ENCODE peak calls at places on chromosomes 16 and 17, in nine cellular contexts. One of them, this sample, is unnamed.

GRCh38 chr16:26317885-26318284 is 626.1 kb downstream of the HS3ST4 start:
- DNase-seq in HepG2: no peak
- DNase-seq in heart right ventricle: no peak
- DNase-seq in tibial nerve: no peak
- DNase-seq in left lung: no peak
- DNase-seq in AG09309: no peak
- DNase-seq in HL-60: no peak
- DNase-seq in cardiac muscle cell: no peak
- DNase-seq in uterus: no peak
- DNase-seq in this sample: no peak

GRCh38 chr17:31492880-31493655 is 101.6 kb downstream of the RAB11FIP4 start:
- DNase-seq in HepG2: no peak
- DNase-seq in heart right ventricle: no peak
- DNase-seq in tibial nerve: no peak
- DNase-seq in left lung: peak; percentile 83
- DNase-seq in AG09309: no peak
- DNase-seq in HL-60: peak; percentile 93
- DNase-seq in cardiac muscle cell: no peak
- DNase-seq in uterus: no peak
- DNase-seq in this sample: no peak

GRCh38 chr17:17347956-17348871 is 45.0 kb downstream of the NT5M start:
- DNase-seq in HepG2: no peak
- DNase-seq in heart right ventricle: no peak
- DNase-seq in tibial nerve: no peak
- DNase-seq in left lung: no peak
- DNase-seq in AG09309: no peak
- DNase-seq in HL-60: no peak
- DNase-seq in cardiac muscle cell: no peak
- DNase-seq in uterus: no peak
- DNase-seq in this sample: no peak

GRCh38 chr16:70267516-70267915 is 15.8 kb upstream of the EXOSC6 start:
- DNase-seq in HepG2: peak; percentile 72
- DNase-seq in heart right ventricle: no peak
- DNase-seq in tibial nerve: no peak
- DNase-seq in left lung: no peak
- DNase-seq in AG09309: no peak
- DNase-seq in HL-60: peak; percentile 56
- DNase-seq in cardiac muscle cell: peak; percentile 68
- DNase-seq in uterus: no peak
- DNase-seq in this sample: peak; percentile 54

GRCh38 chr17:79176792-79177601 is 102.4 kb downstream of the ENGASE start:
- DNase-seq in HepG2: no peak
- DNase-seq in heart right ventricle: no peak
- DNase-seq in tibial nerve: no peak
- DNase-seq in left lung: no peak
- DNase-seq in AG09309: no peak
- DNase-seq in HL-60: no peak
- DNase-seq in cardiac muscle cell: no peak
- DNase-seq in uterus: no peak
- DNase-seq in this sample: no peak

GRCh38 chr16:27322858-27323780 is 9.3 kb downstream of the IL4R start:
- DNase-seq in HepG2: peak; percentile 89
- DNase-seq in heart right ventricle: no peak
- DNase-seq in tibial nerve: no peak
- DNase-seq in left lung: no peak
- DNase-seq in AG09309: no peak
- DNase-seq in HL-60: no peak
- DNase-seq in cardiac muscle cell: no peak
- DNase-seq in uterus: no peak
- DNase-seq in this sample: no peak

GRCh38 chr17:1177099-1177996 is 2.4 kb downstream of the ABR start:
- DNase-seq in HepG2: no peak
- DNase-seq in heart right ventricle: no peak
- DNase-seq in tibial nerve: no peak
- DNase-seq in left lung: no peak
- DNase-seq in AG09309: no peak
- DNase-seq in HL-60: no peak
- DNase-seq in cardiac muscle cell: peak; percentile 60
- DNase-seq in uterus: peak; percentile 49
- DNase-seq in this sample: no peak

GRCh38 chr17:1255041-1255440 is 15.2 kb upstream of the BHLHA9 start:
- DNase-seq in HepG2: no peak
- DNase-seq in heart right ventricle: no peak
- DNase-seq in tibial nerve: no peak
- DNase-seq in left lung: no peak
- DNase-seq in AG09309: no peak
- DNase-seq in HL-60: no peak
- DNase-seq in cardiac muscle cell: no peak
- DNase-seq in uterus: no peak
- DNase-seq in this sample: no peak

GRCh38 chr16:25045696-25046381 is 30.7 kb upstream of the ARHGAP17 start:
- DNase-seq in HepG2: no peak
- DNase-seq in heart right ventricle: no peak
- DNase-seq in tibial nerve: no peak
- DNase-seq in left lung: no peak
- DNase-seq in AG09309: no peak
- DNase-seq in HL-60: no peak
- DNase-seq in cardiac muscle cell: peak; percentile 32
- DNase-seq in uterus: no peak
- DNase-seq in this sample: no peak

GRCh38 chr16:88566158-88566557 is 4.0 kb upstream of the ZC3H18 start:
- DNase-seq in HepG2: no peak
- DNase-seq in heart right ventricle: no peak
- DNase-seq in tibial nerve: no peak
- DNase-seq in left lung: no peak
- DNase-seq in AG09309: peak; percentile 21
- DNase-seq in HL-60: no peak
- DNase-seq in cardiac muscle cell: peak; percentile 33
- DNase-seq in uterus: no peak
- DNase-seq in this sample: no peak

GRCh38 chr16:68447721-68448359 is 468 bp downstream of the SMPD3 start:
- DNase-seq in HepG2: no peak
- DNase-seq in heart right ventricle: no peak
- DNase-seq in tibial nerve: no peak
- DNase-seq in left lung: peak; percentile 39
- DNase-seq in AG09309: no peak
- DNase-seq in HL-60: no peak
- DNase-seq in cardiac muscle cell: no peak
- DNase-seq in uterus: no peak
- DNase-seq in this sample: no peak

GRCh38 chr16:84207869-84208268 is 16.9 kb downstream of the ADAD2 start:
- DNase-seq in HepG2: no peak
- DNase-seq in heart right ventricle: no peak
- DNase-seq in tibial nerve: no peak
- DNase-seq in left lung: no peak
- DNase-seq in AG09309: no peak
- DNase-seq in HL-60: no peak
- DNase-seq in cardiac muscle cell: no peak
- DNase-seq in uterus: no peak
- DNase-seq in this sample: no peak

GRCh38 chr17:9037741-9038140 is 16.4 kb downstream of the NTN1 start:
- DNase-seq in HepG2: no peak
- DNase-seq in heart right ventricle: no peak
- DNase-seq in tibial nerve: no peak
- DNase-seq in left lung: no peak
- DNase-seq in AG09309: no peak
- DNase-seq in HL-60: peak; percentile 73
- DNase-seq in cardiac muscle cell: no peak
- DNase-seq in uterus: no peak
- DNase-seq in this sample: no peak

GRCh38 chr17:57104461-57105175 is 19.6 kb downstream of the AKAP1 start:
- DNase-seq in HepG2: no peak
- DNase-seq in heart right ventricle: no peak
- DNase-seq in tibial nerve: no peak
- DNase-seq in left lung: no peak
- DNase-seq in AG09309: peak; percentile 48
- DNase-seq in HL-60: no peak
- DNase-seq in cardiac muscle cell: no peak
- DNase-seq in uterus: no peak
- DNase-seq in this sample: no peak

GRCh38 chr17:57107498-57108101 is 22.6 kb downstream of the AKAP1 start:
- DNase-seq in HepG2: peak; percentile 72
- DNase-seq in heart right ventricle: no peak
- DNase-seq in tibial nerve: no peak
- DNase-seq in left lung: peak; percentile 58
- DNase-seq in AG09309: no peak
- DNase-seq in HL-60: no peak
- DNase-seq in cardiac muscle cell: no peak
- DNase-seq in uterus: no peak
- DNase-seq in this sample: no peak

GRCh38 chr17:57108656-57109392 is 23.8 kb downstream of the AKAP1 start:
- DNase-seq in HepG2: no peak
- DNase-seq in heart right ventricle: peak; percentile 37
- DNase-seq in tibial nerve: no peak
- DNase-seq in left lung: no peak
- DNase-seq in AG09309: no peak
- DNase-seq in HL-60: no peak
- DNase-seq in cardiac muscle cell: no peak
- DNase-seq in uterus: no peak
- DNase-seq in this sample: no peak

GRCh38 chr17:57106836-57107497 is 21.9 kb downstream of the AKAP1 start:
- DNase-seq in HepG2: no peak
- DNase-seq in heart right ventricle: no peak
- DNase-seq in tibial nerve: no peak
- DNase-seq in left lung: no peak
- DNase-seq in AG09309: no peak
- DNase-seq in HL-60: no peak
- DNase-seq in cardiac muscle cell: no peak
- DNase-seq in uterus: no peak
- DNase-seq in this sample: no peak

DNA sequence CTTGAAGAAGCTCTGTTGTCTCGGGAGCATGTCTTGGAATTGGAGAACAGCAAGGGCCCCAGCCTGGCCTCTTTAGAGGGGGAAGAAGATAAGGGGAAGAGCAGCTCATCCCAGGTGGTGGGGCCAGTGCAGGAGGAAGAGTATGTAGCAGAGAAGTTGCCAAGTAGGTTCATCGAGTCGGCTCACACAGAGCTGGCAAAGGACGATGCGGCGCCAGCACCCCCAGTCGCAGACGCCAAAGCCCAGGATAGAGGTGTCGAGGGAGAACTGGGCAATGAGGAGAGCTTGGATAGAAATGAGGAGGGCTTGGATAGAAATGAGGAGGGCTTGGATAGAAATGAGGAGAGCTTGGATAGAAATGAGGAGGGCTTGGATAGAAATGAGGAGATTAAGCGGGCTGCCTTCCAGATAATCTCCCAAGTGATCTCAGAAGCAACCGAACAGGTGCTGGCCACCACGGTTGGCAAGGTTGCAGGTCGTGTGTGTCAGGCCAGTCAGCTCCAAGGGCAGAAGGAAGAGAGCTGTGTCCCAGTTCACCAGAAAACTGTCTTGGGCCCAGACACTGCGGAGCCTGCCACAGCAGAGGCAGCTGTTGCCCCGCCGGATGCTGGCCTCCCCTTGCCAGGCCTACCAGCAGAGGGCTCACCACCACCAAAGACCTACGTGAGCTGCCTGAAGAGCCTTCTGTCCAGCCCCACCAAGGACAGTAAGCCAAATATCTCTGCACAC is 21.2 kb downstream of the AKAP1 start:
- DNase-seq in HepG2: peak; percentile 62
- DNase-seq in heart right ventricle: peak; percentile 34
- DNase-seq in tibial nerve: no peak
- DNase-seq in left lung: no peak
- DNase-seq in AG09309: no peak
- DNase-seq in HL-60: no peak
- DNase-seq in cardiac muscle cell: no peak
- DNase-seq in uterus: no peak
- DNase-seq in this sample: no peak
- TF ChIP-seq CTCF in HepG2: peak; percentile 83
- TF ChIP-seq CTCF in heart right ventricle: peak; percentile 46
- TF ChIP-seq CTCF in tibial nerve: no peak
- TF ChIP-seq CTCF in left lung: no peak
- TF ChIP-seq CTCF in AG09309: peak; percentile 17
- TF ChIP-seq CTCF in HL-60: peak; percentile 29
- TF ChIP-seq CTCF in cardiac muscle cell: peak; percentile 27
- TF ChIP-seq CTCF in uterus: no peak
- TF ChIP-seq CTCF in this sample: no peak

DNA sequence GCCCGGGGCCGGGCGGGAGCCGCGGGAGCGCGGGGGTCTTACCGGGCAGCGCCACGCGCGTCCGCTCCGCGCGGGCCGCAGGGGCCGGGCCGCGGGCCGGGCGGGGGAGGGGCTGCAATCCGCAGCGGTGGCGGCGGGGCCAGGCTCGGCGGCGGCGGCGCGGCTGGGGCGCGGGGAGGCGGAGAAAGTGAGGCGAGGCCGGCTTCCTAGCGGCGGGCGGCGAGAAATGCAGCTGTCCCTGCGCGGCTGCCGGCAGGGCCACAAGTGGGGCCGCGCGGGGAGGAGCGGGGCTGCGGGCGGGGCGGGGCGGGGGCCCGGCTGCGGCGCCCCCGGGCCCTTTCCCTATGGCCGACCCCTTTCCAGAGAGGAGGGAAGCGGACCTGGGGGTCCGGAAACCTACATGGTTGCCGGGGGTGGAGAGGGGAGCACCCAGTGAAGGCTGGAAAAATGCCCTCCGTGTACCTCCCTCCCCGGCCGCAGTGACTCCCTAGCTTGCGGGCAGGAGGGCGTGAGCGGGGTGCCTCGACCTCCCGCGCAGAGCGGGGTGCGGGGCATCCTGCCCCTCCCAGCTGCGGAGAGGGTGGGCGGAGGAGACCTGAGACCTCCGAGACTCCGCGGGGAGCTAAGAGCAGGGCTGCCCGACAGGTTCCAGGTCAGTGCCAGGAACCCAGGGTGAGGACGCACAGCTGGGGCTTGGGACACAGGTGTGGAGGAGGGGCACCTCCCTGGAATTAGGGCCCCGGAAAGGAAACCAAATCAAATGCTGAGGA is at the start of gene CUEDC1:
- DNase-seq in HepG2: no peak
- DNase-seq in heart right ventricle: peak; percentile 90
- DNase-seq in tibial nerve: peak; percentile 61
- DNase-seq in left lung: peak; percentile 83
- DNase-seq in AG09309: no peak
- DNase-seq in HL-60: peak; percentile 63
- DNase-seq in cardiac muscle cell: peak; percentile 70
- DNase-seq in uterus: peak; percentile 84
- DNase-seq in this sample: peak; percentile 90
- TF ChIP-seq CTCF in HepG2: peak; percentile 52
- TF ChIP-seq CTCF in heart right ventricle: peak; percentile 56
- TF ChIP-seq CTCF in tibial nerve: peak; percentile 49
- TF ChIP-seq CTCF in left lung: peak; percentile 56
- TF ChIP-seq CTCF in AG09309: peak; percentile 31
- TF ChIP-seq CTCF in HL-60: no peak
- TF ChIP-seq CTCF in cardiac muscle cell: no peak
- TF ChIP-seq CTCF in uterus: peak; percentile 44
- TF ChIP-seq CTCF in this sample: no peak

GRCh38 chr17:81322271-81323082 is 27.4 kb upstream of the SLC38A10 start:
- DNase-seq in HepG2: peak; percentile 78
- DNase-seq in heart right ventricle: no peak
- DNase-seq in tibial nerve: no peak
- DNase-seq in left lung: no peak
- DNase-seq in AG09309: no peak
- DNase-seq in HL-60: no peak
- DNase-seq in cardiac muscle cell: no peak
- DNase-seq in uterus: no peak
- DNase-seq in this sample: no peak
- TF ChIP-seq CTCF in HepG2: peak; percentile 75
- TF ChIP-seq CTCF in heart right ventricle: no peak
- TF ChIP-seq CTCF in tibial nerve: no peak
- TF ChIP-seq CTCF in left lung: no peak
- TF ChIP-seq CTCF in AG09309: peak; percentile 34
- TF ChIP-seq CTCF in HL-60: no peak
- TF ChIP-seq CTCF in cardiac muscle cell: peak; percentile 22
- TF ChIP-seq CTCF in uterus: peak; percentile 22
- TF ChIP-seq CTCF in this sample: no peak

GRCh38 chr16:9225527-9226316 is 134.3 kb downstream of the HAPSTR1 start:
- DNase-seq in HepG2: peak; percentile 59
- DNase-seq in heart right ventricle: no peak
- DNase-seq in tibial nerve: no peak
- DNase-seq in left lung: no peak
- DNase-seq in AG09309: no peak
- DNase-seq in HL-60: peak; percentile 8
- DNase-seq in cardiac muscle cell: peak; percentile 2
- DNase-seq in uterus: no peak
- DNase-seq in this sample: no peak
- TF ChIP-seq CTCF in HepG2: peak; percentile 75
- TF ChIP-seq CTCF in heart right ventricle: no peak
- TF ChIP-seq CTCF in tibial nerve: no peak
- TF ChIP-seq CTCF in left lung: peak; percentile 14
- TF ChIP-seq CTCF in AG09309: peak; percentile 41
- TF ChIP-seq CTCF in HL-60: peak; percentile 49
- TF ChIP-seq CTCF in cardiac muscle cell: no peak
- TF ChIP-seq CTCF in uterus: no peak
- TF ChIP-seq CTCF in this sample: peak; percentile 45